ENCODE peak calls at places on chromosomes 12 and 14, in seven cellular contexts. F, K, Y, D, O, B and M are unnamed samples.
A peak's percentile ranks its signal among the peaks of the same experiment; 100 is the strongest.

GRCh38 chr12:22409071-22409951 is 74.8 kb upstream of the ST8SIA1 start:
- DNase-seq in F (no peak), K (no peak), Y (no peak), D (no peak), O (no peak), B (no peak), M (no peak)

GRCh38 chr12:90173499-90174197 is 465.0 kb upstream of the ATP2B1 start:
- DNase-seq in F (no peak), K (no peak), Y (no peak), D (no peak), O (no peak), B (no peak), M (no peak)

GRCh38 chr12:49288412-49288853 is 6.5 kb upstream of the PRPH start:
- DNase-seq in F (peak; percentile 67), K (no peak), Y (peak; percentile 80), D (peak; percentile 72), O (no peak), B (peak; percentile 64), M (peak; percentile 49)

GRCh38 chr14:77883479-77884238 is 83.8 kb downstream of the ADCK1 start:
- DNase-seq in F (no peak), K (no peak), Y (no peak), D (no peak), O (no peak), B (no peak), M (no peak)

GRCh38 chr12:123829561-123829960 is 67.5 kb downstream of the DNAH10 start:
- DNase-seq in F (no peak), K (no peak), Y (no peak), D (no peak), O (no peak), B (no peak), M (no peak)

GRCh38 chr14:89533136-89533535 is 116.1 kb upstream of the FOXN3 start:
- DNase-seq in F (no peak), K (no peak), Y (no peak), D (no peak), O (no peak), B (no peak), M (no peak)

GRCh38 chr12:97465012-97465345 is 2.4 kb downstream of the RMST start:
- DNase-seq in F (no peak), K (no peak), Y (peak; percentile 88), D (peak; percentile 58), O (no peak), B (no peak), M (no peak)

GRCh38 chr12:60308366-60309000 is 712.7 kb downstream of the SLC16A7 start:
- DNase-seq in F (no peak), K (peak; percentile 31), Y (no peak), D (no peak), O (peak; percentile 26), B (no peak), M (no peak)

GRCh38 chr14:86798330-86798729 is 1194.7 kb downstream of the GALC start:
- DNase-seq in F (no peak), K (no peak), Y (no peak), D (no peak), O (no peak), B (no peak), M (no peak)

GRCh38 chr12:3446235-3446634 is 44.8 kb upstream of the PRMT8 start:
- DNase-seq in F (no peak), K (no peak), Y (no peak), D (no peak), O (no peak), B (no peak), M (no peak)

GRCh38 chr12:108801736-108802665 is 55.4 kb downstream of the SSH1 start:
- DNase-seq in F (no peak), K (no peak), Y (peak; percentile 93), D (peak; percentile 93), O (no peak), B (no peak), M (no peak)

GRCh38 chr12:88185988-88186387 is 43.9 kb downstream of the TMTC3 start:
- DNase-seq in F (no peak), K (peak; percentile 34), Y (no peak), D (no peak), O (peak; percentile 26), B (no peak), M (no peak)

GRCh38 chr12:52130695-52131094 is 51.2 kb downstream of the SMIM41 start:
- DNase-seq in F (no peak), K (no peak), Y (peak; percentile 46), D (no peak), O (no peak), B (no peak), M (no peak)

GRCh38 chr12:119594772-119595445 is 1.3 kb downstream of the TMEM233 start:
- DNase-seq in F (no peak), K (no peak), Y (peak; percentile 51), D (peak; percentile 63), O (no peak), B (no peak), M (no peak)

GRCh38 chr14:74611672-74612345 is at the start of gene LTBP2:
- DNase-seq in F (no peak), K (no peak), Y (peak; percentile 48), D (peak; percentile 69), O (no peak), B (peak; percentile 27), M (no peak)

GRCh38 chr14:90454041-90455000 is 57.5 kb downstream of the CALM1 start:
- DNase-seq in F (no peak), K (no peak), Y (peak; percentile 98), D (peak; percentile 96), O (no peak), B (no peak), M (peak; percentile 18)

GRCh38 chr12:69096669-69097364 is 142.6 kb upstream of the CPSF6 start:
- DNase-seq in F (no peak), K (no peak), Y (no peak), D (no peak), O (no peak), B (no peak), M (peak; percentile 5)

GRCh38 chr14:99655521-99655920 is 10.6 kb downstream of the HHIPL1 start:
- DNase-seq in F (no peak), K (peak; percentile 23), Y (no peak), D (no peak), O (no peak), B (no peak), M (no peak)

GRCh38 chr12:71664411-71665108 is 459 bp downstream of the THAP2 start:
- DNase-seq in F (no peak), K (no peak), Y (no peak), D (no peak), O (no peak), B (no peak), M (no peak)

GRCh38 chr14:103372552-103373304 is 12.5 kb upstream of the MARK3 start:
- DNase-seq in F (no peak), K (peak; percentile 63), Y (peak; percentile 24), D (peak; percentile 12), O (peak; percentile 46), B (no peak), M (no peak)

GRCh38 chr12:85975716-85976115 is 101.6 kb downstream of the NTS start:
- DNase-seq in F (no peak), K (no peak), Y (no peak), D (no peak), O (no peak), B (no peak), M (no peak)

GRCh38 chr12:119308743-119309456 is 25.6 kb upstream of the CCDC60 start:
- DNase-seq in F (no peak), K (no peak), Y (peak; percentile 40), D (peak; percentile 71), O (no peak), B (no peak), M (no peak)

GRCh38 chr14:101732128-101732527 is 29.4 kb upstream of the PPP2R5C start:
- DNase-seq in F (no peak), K (no peak), Y (no peak), D (no peak), O (no peak), B (no peak), M (no peak)

GRCh38 chr14:68748691-68749090 is 44.2 kb downstream of the ZFP36L1 start:
- DNase-seq in F (no peak), K (no peak), Y (no peak), D (no peak), O (no peak), B (no peak), M (no peak)

GRCh38 chr14:66000771-66001170 is 485.4 kb upstream of the CCDC196 start:
- DNase-seq in F (no peak), K (no peak), Y (no peak), D (no peak), O (no peak), B (no peak), M (no peak)

GRCh38 chr12:75257510-75257909 is 47.9 kb upstream of the KCNC2 start:
- DNase-seq in F (no peak), K (no peak), Y (no peak), D (no peak), O (no peak), B (peak; percentile 59), M (peak; percentile 82)

GRCh38 chr12:106750524-106750923 is 24.0 kb upstream of the RIC8B start:
- DNase-seq in F (no peak), K (no peak), Y (no peak), D (no peak), O (no peak), B (no peak), M (no peak)

DNA sequence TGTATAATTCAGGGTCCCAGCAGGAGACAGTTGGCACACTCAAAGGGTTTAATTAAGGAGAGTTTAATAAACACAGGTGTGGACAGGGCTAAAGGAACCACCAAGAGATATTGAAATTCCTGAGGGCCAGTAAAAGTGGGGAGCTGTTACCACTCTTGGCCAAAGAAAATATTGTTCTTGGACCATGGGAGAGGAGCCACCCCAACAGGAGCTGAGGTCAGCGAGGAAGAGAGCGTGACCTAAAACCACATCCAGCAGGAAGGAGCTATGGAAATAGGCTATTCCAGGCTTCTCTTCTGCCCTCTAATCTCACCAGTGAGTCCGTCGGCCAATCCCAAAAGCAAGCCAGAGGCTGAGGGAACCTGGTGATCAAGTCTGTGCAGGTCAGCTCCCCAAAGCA is 390.8 kb downstream of the MED13L start:
- DNase-seq in F (no peak), K (no peak), Y (no peak), D (no peak), O (no peak), B (no peak), M (no peak)
- H3K4me3 ChIP-seq in F (no peak overlapping the region), K (no peak overlapping the region), Y (no peak overlapping the region), D (no peak overlapping the region), O (no peak overlapping the region), B (no peak overlapping the region), M (no peak overlapping the region)

DNA sequence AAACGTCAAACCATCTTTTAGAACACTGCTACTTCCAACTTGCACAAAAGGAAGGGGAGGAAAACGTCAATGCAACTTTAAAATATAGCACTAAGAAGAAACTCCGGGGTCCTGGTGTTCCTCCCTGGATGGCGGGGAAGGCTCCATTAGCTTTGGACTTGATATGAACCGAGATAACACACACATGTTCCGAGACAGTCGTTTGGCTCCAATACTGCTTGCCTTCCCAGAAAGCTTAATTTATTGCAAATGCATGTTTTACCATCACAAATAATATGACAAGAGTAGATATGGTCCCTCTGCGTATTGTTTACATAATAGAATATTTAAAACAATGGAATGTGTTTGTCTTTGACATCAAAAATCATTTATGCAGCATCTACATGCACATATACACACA is 87.6 kb upstream of the CLMN start:
- DNase-seq in F (no peak), K (no peak), Y (no peak), D (no peak), O (no peak), B (no peak), M (no peak)
- H3K4me3 ChIP-seq in F (no peak overlapping the region), K (no peak overlapping the region), Y (no peak overlapping the region), D (no peak overlapping the region), O (no peak overlapping the region), B (no peak overlapping the region), M (no peak overlapping the region)

GRCh38 chr14:75879031-75879430 is 102.8 kb downstream of the TGFB3 start:
- DNase-seq in F (no peak), K (peak; percentile 68), Y (no peak), D (no peak), O (peak; percentile 86), B (no peak), M (no peak)
- H3K4me3 ChIP-seq in F (no peak overlapping the region), K (no peak overlapping the region), Y (no peak overlapping the region), D (no peak overlapping the region), O (no peak overlapping the region), B (no peak overlapping the region), M (no peak overlapping the region)

GRCh38 chr12:132156926-132157325 is 12.7 kb downstream of the NOC4L start:
- DNase-seq in F (no peak), K (no peak), Y (no peak), D (no peak), O (no peak), B (no peak), M (no peak)
- H3K4me3 ChIP-seq in F (no peak overlapping the region), K (no peak overlapping the region), Y (no peak overlapping the region), D (no peak overlapping the region), O (no peak overlapping the region), B (no peak overlapping the region), M (no peak overlapping the region)